ENCODE peak calls at places on chromosomes 3 and 15, in four cellular contexts. Z, I, F and K are unnamed samples.
A peak's percentile ranks its signal among the peaks of the same experiment; 100 is the strongest.

GRCh38 chr3:10423171-10423882 is 82.1 kb downstream of the ATP2B2 start:
- DNase-seq in Z (peak; percentile 36), I (no peak), F (no peak), K (no peak)

GRCh38 chr15:51315726-51316125 is 22.7 kb downstream of the CYP19A1 start:
- DNase-seq in Z (no peak), I (no peak), F (no peak), K (no peak)

GRCh38 chr3:124804875-124805274 is 74.6 kb downstream of the UMPS start:
- DNase-seq in Z (no peak), I (no peak), F (no peak), K (no peak)

GRCh38 chr3:88150771-88151170 is 1.0 kb downstream of the C3orf38 start:
- DNase-seq in Z (no peak), I (no peak), F (no peak), K (peak; percentile 14)

GRCh38 chr15:65912235-65912634 is 42.9 kb downstream of the RAB11A start:
- DNase-seq in Z (no peak), I (no peak), F (no peak), K (no peak)

GRCh38 chr15:34581043-34581365 is 2.4 kb downstream of the GOLGA8B start:
- DNase-seq in Z (no peak), I (no peak), F (no peak), K (no peak)

GRCh38 chr15:86300371-86301106 is 220.9 kb downstream of the AGBL1 start:
- DNase-seq in Z (no peak), I (no peak), F (no peak), K (no peak)

GRCh38 chr3:72058493-72059081 is 273.6 kb upstream of the PROK2 start:
- DNase-seq in Z (no peak), I (no peak), F (no peak), K (no peak)

GRCh38 chr3:163071684-163072083 is 1575.1 kb downstream of the OTOL1 start:
- DNase-seq in Z (no peak), I (no peak), F (no peak), K (no peak)

GRCh38 chr3:49378249-49378899 is 20.2 kb upstream of the GPX1 start:
- DNase-seq in Z (no peak), I (no peak), F (no peak), K (no peak)

GRCh38 chr3:8985411-8985831 is 22.1 kb upstream of the RAD18 start:
- DNase-seq in Z (no peak), I (no peak), F (no peak), K (no peak)

GRCh38 chr15:72140088-72140487 is 21.9 kb downstream of the SENP8 start:
- DNase-seq in Z (no peak), I (no peak), F (no peak), K (no peak)

GRCh38 chr3:49602877-49603411 is 48.7 kb downstream of the BSN start:
- DNase-seq in Z (no peak), I (no peak), F (no peak), K (no peak)

GRCh38 chr3:113746955-113747718 is at the start of gene ATP6V1A:
- DNase-seq in Z (peak; percentile 75), I (no peak), F (peak; percentile 43), K (no peak)

GRCh38 chr3:146403792-146404191 is 65.6 kb downstream of the PLSCR2 start:
- DNase-seq in Z (no peak), I (no peak), F (no peak), K (no peak)

GRCh38 chr15:96209285-96209735 is 121.2 kb upstream of the NR2F2 start:
- DNase-seq in Z (no peak), I (no peak), F (no peak), K (no peak)

GRCh38 chr3:186732169-186732766 is 15.1 kb downstream of the KNG1 start:
- DNase-seq in Z (no peak), I (no peak), F (no peak), K (no peak)

GRCh38 chr15:88619796-88620195 is 1.3 kb upstream of the AEN start:
- DNase-seq in Z (no peak), I (no peak), F (no peak), K (no peak)

GRCh38 chr3:184395320-184395660 is 15.4 kb downstream of the CHRD start:
- DNase-seq in Z (no peak), I (no peak), F (no peak), K (no peak)

GRCh38 chr15:83305696-83306291 is 21.3 kb upstream of the BNC1 start:
- DNase-seq in Z (no peak), I (no peak), F (no peak), K (no peak)

GRCh38 chr3:177179281-177180067 is 17.8 kb downstream of the TBL1XR1 start:
- DNase-seq in Z (no peak), I (no peak), F (no peak), K (no peak)

GRCh38 chr3:142028174-142028833 is 121.0 kb downstream of the TFDP2 start:
- DNase-seq in Z (peak; percentile 68), I (peak; percentile 71), F (peak; percentile 29), K (peak; percentile 73)

GRCh38 chr3:12638105-12638504 is 25.8 kb downstream of the RAF1 start:
- DNase-seq in Z (no peak), I (no peak), F (no peak), K (no peak)

GRCh38 chr3:32421991-32422859 is 30.6 kb downstream of the CMTM7 start:
- DNase-seq in Z (no peak), I (no peak), F (no peak), K (peak; percentile 87)

GRCh38 chr3:2303567-2303966 is 204.9 kb downstream of the CNTN4 start:
- DNase-seq in Z (no peak), I (no peak), F (peak; percentile 1), K (no peak)

GRCh38 chr15:78177447-78177873 is 28.3 kb downstream of the IDH3A start:
- DNase-seq in Z (peak; percentile 72), I (no peak), F (no peak), K (peak; percentile 19)

GRCh38 chr3:179063945-179064560 is 7.6 kb downstream of the ZMAT3 start:
- DNase-seq in Z (no peak), I (no peak), F (no peak), K (no peak)

GRCh38 chr15:51341366-51342248 is at the start of gene GLDN:
- DNase-seq in Z (no peak), I (no peak), F (no peak), K (no peak)

GRCh38 chr3:27366062-27366591 is 3.1 kb downstream of the NEK10 start:
- DNase-seq in Z (no peak), I (no peak), F (no peak), K (no peak)

GRCh38 chr3:189233225-189233858 is 61.6 kb downstream of the TPRG1 start:
- DNase-seq in Z (no peak), I (no peak), F (no peak), K (no peak)

GRCh38 chr3:177491301-177492031 is 294.2 kb upstream of the TBL1XR1 start:
- DNase-seq in Z (no peak), I (no peak), F (no peak), K (no peak)

GRCh38 chr15:89442671-89443307 is 53.6 kb downstream of the RHCG start:
- DNase-seq in Z (peak; percentile 79), I (no peak), F (peak; percentile 78), K (no peak)

GRCh38 chr3:56894912-56895431 is 93.2 kb upstream of the ARHGEF3 start:
- DNase-seq in Z (no peak), I (no peak), F (peak; percentile 35), K (no peak)

GRCh38 chr3:174342206-174342605 is 516.9 kb upstream of the NAALADL2 start:
- DNase-seq in Z (no peak), I (no peak), F (no peak), K (no peak)

GRCh38 chr15:82048809-82049208 is 3.0 kb upstream of the MEX3B start:
- DNase-seq in Z (no peak), I (no peak), F (no peak), K (no peak)

GRCh38 chr15:68795298-68795848 is 25.3 kb downstream of the ANP32A start:
- DNase-seq in Z (no peak), I (no peak), F (peak; percentile 55), K (peak; percentile 92)

GRCh38 chr3:195735036-195735695 is 14.4 kb downstream of the MUC20 start:
- DNase-seq in Z (no peak), I (no peak), F (no peak), K (no peak)

GRCh38 chr3:141235661-141236171 is 4.1 kb downstream of the PXYLP1 start:
- DNase-seq in Z (peak; percentile 25), I (no peak), F (no peak), K (no peak)

GRCh38 chr15:66835558-66835878 is 133.5 kb downstream of the SMAD6 start:
- DNase-seq in Z (no peak), I (peak; percentile 39), F (no peak), K (no peak)

GRCh38 chr15:89494941-89495637 is 1.3 kb downstream of the RHCG start:
- DNase-seq in Z (peak; percentile 41), I (no peak), F (no peak), K (peak; percentile 25)

GRCh38 chr15:56192659-56193442 is 50.8 kb downstream of the RFX7 start:
- DNase-seq in Z (no peak), I (no peak), F (no peak), K (no peak)
- TF ChIP-seq SPI1 in Z (peak; percentile 73), I (peak; percentile 78), F (peak; percentile 89), K (peak; percentile 91)

DNA sequence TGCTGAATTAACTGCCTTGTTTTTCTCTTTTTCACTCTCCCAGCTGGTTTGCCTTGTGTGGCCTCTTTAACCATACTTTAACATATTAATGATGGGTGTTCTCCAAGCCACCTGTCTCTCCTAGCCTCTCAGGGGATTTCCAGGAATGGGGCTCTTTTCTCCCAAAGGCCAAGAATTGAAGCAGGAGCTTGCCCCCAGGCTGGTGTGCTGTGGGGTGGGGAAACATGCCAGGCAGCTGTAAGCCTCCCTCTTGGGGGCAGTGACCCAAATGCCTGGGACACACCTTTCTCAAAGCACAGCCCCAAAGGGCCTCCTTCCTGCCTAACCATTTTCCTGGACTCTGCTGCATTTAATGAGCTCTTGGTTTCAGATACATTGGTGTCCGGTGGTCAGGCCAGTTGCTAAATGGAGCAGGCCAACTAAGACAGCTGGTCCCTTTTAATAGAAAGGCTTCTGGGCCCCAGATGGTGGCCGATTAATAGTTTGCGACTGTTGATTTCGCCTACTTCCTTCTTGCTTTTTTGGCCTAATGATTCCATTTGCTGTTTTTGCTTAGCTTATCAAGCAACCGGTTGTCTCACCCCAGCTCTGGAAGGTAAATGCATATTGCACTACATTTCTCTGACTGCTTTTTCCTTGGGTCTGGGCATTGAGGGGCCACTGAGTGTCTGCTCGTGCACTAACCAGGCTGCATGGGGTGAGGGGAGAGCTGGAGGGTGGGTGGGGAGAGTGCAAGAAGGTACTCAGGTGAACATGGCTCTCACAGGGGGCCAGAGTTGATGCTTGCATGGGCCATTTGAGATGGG is 5.8 kb downstream of the ALPK3 start:
- DNase-seq in Z (no peak), I (no peak), F (no peak), K (no peak)
- TF ChIP-seq SPI1 in Z (no peak), I (no peak), F (no peak), K (no peak)

DNA sequence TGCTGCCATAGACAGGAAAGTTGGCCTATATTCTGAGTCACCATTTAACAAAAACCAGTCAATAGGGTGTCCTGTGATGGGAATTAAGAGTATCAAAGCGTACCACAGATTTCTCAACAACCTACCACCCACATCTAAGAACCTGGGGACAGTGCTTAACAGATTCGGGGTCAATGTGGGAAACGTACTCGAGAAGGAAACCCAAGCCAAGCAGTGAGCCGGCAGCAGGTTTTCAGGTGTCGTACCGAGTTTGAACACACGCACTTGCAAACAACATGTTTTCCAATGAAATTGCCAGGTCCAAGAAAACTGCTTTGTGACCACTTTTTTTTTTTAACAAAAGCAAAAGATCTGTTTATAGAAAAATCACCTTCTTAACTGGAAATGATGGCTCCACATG is 45.8 kb downstream of the ADAMTS17 start:
- DNase-seq in Z (no peak), I (no peak), F (no peak), K (no peak)
- TF ChIP-seq SPI1 in Z (no peak), I (no peak), F (no peak), K (no peak)

GRCh38 chr15:79948095-79948695 is 22.8 kb downstream of the BCL2A1 start:
- DNase-seq in Z (no peak), I (no peak), F (no peak), K (no peak)
- TF ChIP-seq SPI1 in Z (no peak), I (peak; percentile 8), F (no peak), K (no peak)

GRCh38 chr15:39358441-39359041 is 222.3 kb upstream of the THBS1 start:
- DNase-seq in Z (peak; percentile 13), I (no peak), F (no peak), K (no peak)
- TF ChIP-seq SPI1 in Z (no peak), I (no peak), F (no peak), K (no peak)